ENCODE peak calls at places on chromosomes 3 and 15, in six cellular contexts. H is stimulated activated naive CD8-positive, alpha-beta T cell treated with anti-CD3 and anti-CD28 coated beads, Interleukin-15, amount 100 ng/mL, for 72 hours; M is SHP77 treated with DMSO at 0.1 percent for 48 hours; A is SJSA1; D is progenitor cell of endocrine pancreas; G is stimulated activated naive CD4-positive, alpha-beta T cell treated with Interleukin-2 at 50 U/mL for 16 hours. K is an unnamed sample.

GRCh38 chr3:127192576-127193232 is at the start of gene PRR23E:
- DNase-seq in M (no peak), H (no peak), A (no peak), G (no peak), D (no peak), K (no peak)

GRCh38 chr15:63833246-63833696 is 477 bp downstream of the HERC1 start:
- DNase-seq in M (no peak), A (no peak), G (peak), H (peak), D (peak), K (no peak)

GRCh38 chr15:82875411-82876003 is 66.1 kb downstream of the WHAMM start:
- DNase-seq in H (no peak), M (no peak), A (no peak), D (no peak), G (no peak), K (no peak)

GRCh38 chr3:190886945-190887344 is 24.5 kb upstream of the GMNC start:
- DNase-seq in A (no peak), G (no peak), M (no peak), D (no peak), H (no peak), K (no peak)

GRCh38 chr3:139937674-139938279 is 2.8 kb downstream of the CLSTN2 start:
- DNase-seq in D (no peak), M (no peak), H (peak), A (no peak), G (no peak), K (no peak)

GRCh38 chr15:56813995-56814394 is 80.7 kb upstream of the ZNF280D start:
- DNase-seq in H (no peak), A (no peak), M (no peak), G (no peak), D (no peak), K (no peak)

GRCh38 chr3:46492890-46493547 is 4.8 kb upstream of the RTP3 start:
- DNase-seq in D (no peak), H (no peak), G (no peak), A (no peak), M (no peak), K (no peak)

GRCh38 chr3:164479406-164479805 is 598.9 kb downstream of the SI start:
- DNase-seq in G (no peak), H (no peak), A (no peak), D (no peak), M (no peak), K (no peak)

GRCh38 chr15:40106203-40107161 is 2.2 kb downstream of the BMF start:
- DNase-seq in G (no peak), M (peak), A (no peak), H (no peak), D (peak), K (peak)

K was measured in NCI-H510A.